ENCODE peak calls at places on chromosomes 1 and 21, in six cellular contexts. X, Z, G, L, M and D are unnamed samples.
A peak's percentile ranks its signal among the peaks of the same experiment; 100 is the strongest.

GRCh38 chr1:116984406-116985160 is 17.0 kb upstream of the CD101 start:
- DNase-seq in X (no peak), Z (no peak), G (no peak), L (no peak), M (no peak), D (no peak)

GRCh38 chr1:244171241-244171985 is 120.3 kb downstream of the ZBTB18 start:
- DNase-seq in X (no peak), Z (no peak), G (no peak), L (peak; percentile 18), M (no peak), D (peak; percentile 48)

GRCh38 chr21:39523398-39523797 is 71.6 kb downstream of the SH3BGR start:
- DNase-seq in X (peak; percentile 1), Z (peak; percentile 35), G (no peak), L (no peak), M (no peak), D (peak; percentile 70)

GRCh38 chr1:19122668-19123067 is 87.4 kb downstream of the UBR4 start:
- DNase-seq in X (peak; percentile 33), Z (peak; percentile 45), G (no peak), L (no peak), M (no peak), D (no peak)

GRCh38 chr21:45530423-45531113 is 11.7 kb downstream of the SLC19A1 start:
- DNase-seq in X (no peak), Z (no peak), G (no peak), L (no peak), M (no peak), D (no peak)

GRCh38 chr1:23356451-23356850 is 12.4 kb upstream of the HNRNPR start:
- DNase-seq in X (no peak), Z (no peak), G (no peak), L (no peak), M (no peak), D (no peak)

GRCh38 chr1:92329356-92330129 is 30.7 kb downstream of the RPAP2 start:
- DNase-seq in X (peak; percentile 97), Z (no peak), G (no peak), L (no peak), M (no peak), D (no peak)

GRCh38 chr1:3898994-3899775 is 887 bp downstream of the C1orf174 start:
- DNase-seq in X (no peak), Z (no peak), G (no peak), L (no peak), M (peak; percentile 42), D (no peak)

GRCh38 chr1:2555634-2556276 is 416 bp upstream of the TNFRSF14 start:
- DNase-seq in X (no peak), Z (peak; percentile 28), G (peak; percentile 85), L (no peak), M (no peak), D (peak; percentile 66)

GRCh38 chr1:117674521-117675400 is 68.9 kb downstream of the TENT5C start:
- DNase-seq in X (peak; percentile 45), Z (no peak), G (peak; percentile 46), L (no peak), M (peak; percentile 29), D (peak; percentile 43)

GRCh38 chr1:159830737-159831136 is 4.1 kb downstream of the SLAMF8 start:
- DNase-seq in X (no peak), Z (no peak), G (no peak), L (no peak), M (no peak), D (no peak)

GRCh38 chr1:119141020-119141424 is 569 bp upstream of the WARS2 start:
- DNase-seq in X (no peak), Z (peak; percentile 53), G (peak; percentile 48), L (no peak), M (no peak), D (peak; percentile 24)

GRCh38 chr1:225437710-225438437 is 10.0 kb upstream of the LBR start:
- DNase-seq in X (no peak), Z (peak; percentile 48), G (no peak), L (no peak), M (no peak), D (no peak)

GRCh38 chr1:32771561-32772280 is 45.4 kb downstream of the YARS1 start:
- DNase-seq in X (no peak), Z (no peak), G (no peak), L (no peak), M (no peak), D (peak; percentile 80)

GRCh38 chr1:151993084-151993733 is 450 bp downstream of the S100A10 start:
- DNase-seq in X (peak; percentile 40), Z (peak; percentile 45), G (peak; percentile 46), L (no peak), M (no peak), D (peak; percentile 66)

GRCh38 chr1:234611799-234612351 is 1.9 kb upstream of the IRF2BP2 start:
- DNase-seq in X (no peak), Z (peak; percentile 58), G (no peak), L (peak; percentile 40), M (no peak), D (peak; percentile 53)